ENCODE peak calls at places on chromosomes 12 and 14, in five cellular contexts. Y is IMR-90, O is H1, D is H9, X is trophoblast cell. Q is an unnamed sample.

GRCh38 chr12:2641209-2641608 is 153.6 kb upstream of the FKBP4 start:
- DNase-seq in Y (peak), O (no peak), D (peak), X (peak), Q (no peak)

GRCh38 chr12:2555487-2556082 is 239.2 kb upstream of the FKBP4 start:
- DNase-seq in Y (no peak), O (no peak), D (peak), X (no peak), Q (no peak)

GRCh38 chr14:37447883-37448391 is 147.1 kb downstream of the FOXA1 start:
- DNase-seq in Y (no peak), O (no peak), D (no peak), X (no peak), Q (no peak)

GRCh38 chr14:22513066-22513812 is 75.8 kb downstream of the DAD1 start:
- DNase-seq in Y (no peak), O (no peak), D (no peak), X (no peak), Q (no peak)

GRCh38 chr14:31536201-31536960 is 24.8 kb upstream of the NUBPL start:
- DNase-seq in Y (no peak), O (no peak), D (no peak), X (no peak), Q (no peak)

GRCh38 chr12:108890208-108890607 is 10.3 kb downstream of the DAO start:
- DNase-seq in Y (peak), O (no peak), D (peak), X (peak), Q (peak)

GRCh38 chr12:113766880-113767878 is 198.9 kb downstream of the RBM19 start:
- DNase-seq in Y (peak), O (peak), D (peak), X (peak), Q (peak)

GRCh38 chr12:1670244-1670814 is 20.5 kb upstream of the ADIPOR2 start:
- DNase-seq in Y (no peak), O (no peak), D (peak), X (peak), Q (no peak)

GRCh38 chr14:99938376-99938775 is 126.8 kb upstream of the EVL start:
- DNase-seq in Y (no peak), O (no peak), D (no peak), X (no peak), Q (no peak)

GRCh38 chr14:36986407-36986806 is 186.0 kb downstream of the SLC25A21 start:
- DNase-seq in Y (no peak), O (no peak), D (no peak), X (no peak), Q (no peak)

GRCh38 chr12:74602881-74603523 is 65.4 kb downstream of the ATXN7L3B start:
- DNase-seq in Y (no peak), O (no peak), D (no peak), X (peak), Q (no peak)

GRCh38 chr14:35224615-35225014 is 67.6 kb upstream of the PSMA6 start:
- DNase-seq in Y (no peak), O (no peak), D (no peak), X (no peak), Q (no peak)

GRCh38 chr14:61184117-61184516 is 97.0 kb downstream of the TMEM30B start:
- DNase-seq in Y (peak), O (no peak), D (no peak), X (no peak), Q (peak)

GRCh38 chr14:104875811-104876210 is 10.7 kb downstream of the CEP170B start:
- DNase-seq in Y (no peak), O (no peak), D (no peak), X (no peak), Q (no peak)

GRCh38 chr14:38731962-38732361 is 371.1 kb downstream of the SEC23A start:
- DNase-seq in Y (no peak), O (no peak), D (no peak), X (no peak), Q (no peak)

GRCh38 chr14:38735006-38735405 is 368.0 kb downstream of the SEC23A start:
- DNase-seq in Y (no peak), O (no peak), D (no peak), X (no peak), Q (no peak)

GRCh38 chr14:38737657-38738056 is 365.4 kb downstream of the SEC23A start:
- DNase-seq in Y (no peak), O (no peak), D (peak), X (no peak), Q (no peak)
- H2AFZ ChIP-seq in Y (no peak), O (no peak), D (no peak), X (no peak), Q (no peak)

DNA sequence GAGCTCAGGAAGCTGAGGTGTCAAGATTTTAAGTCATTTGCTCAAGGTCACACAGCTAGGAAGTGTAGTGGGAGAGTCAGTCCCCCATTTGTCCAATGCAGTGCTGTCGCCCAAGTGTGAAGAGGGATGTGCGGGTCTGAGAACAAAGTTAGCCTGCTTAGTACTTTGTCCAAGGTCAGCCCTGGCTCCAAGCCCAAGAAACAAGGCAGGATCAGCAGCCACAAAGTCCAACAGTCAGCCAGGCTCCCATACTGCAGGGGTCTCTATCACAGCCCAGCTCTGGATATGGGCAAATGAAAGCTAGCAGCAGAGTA is 90.8 kb upstream of the EEA1 start:
- DNase-seq in Y (no peak), O (no peak), D (no peak), X (no peak), Q (no peak)
- H3K4me2 ChIP-seq in Y (no peak), O (no peak), D (no peak), X (no peak), Q (no peak)

DNA sequence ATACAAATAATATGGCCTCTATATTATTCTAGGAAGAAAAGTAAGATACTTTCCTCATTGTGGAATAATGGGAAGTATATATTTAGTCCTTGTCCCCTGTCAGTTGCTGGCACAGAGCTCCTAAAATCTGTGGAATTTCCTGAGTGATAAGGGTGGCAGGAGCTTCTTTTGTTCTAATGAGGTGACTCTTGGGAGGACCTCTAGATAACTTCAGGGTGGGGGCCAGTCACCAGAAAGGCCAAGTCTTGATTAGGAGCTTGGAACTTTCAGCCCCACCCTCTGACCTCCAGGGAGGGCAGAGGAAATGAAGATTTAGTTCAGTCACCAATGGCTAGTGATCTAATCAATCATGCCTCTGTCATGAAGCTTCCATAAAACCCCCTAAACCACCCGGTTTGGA is 179.9 kb upstream of the PRICKLE1 start:
- DNase-seq in Y (no peak), O (no peak), D (no peak), X (no peak), Q (no peak)
- H2BK120ac ChIP-seq in Y (no peak), O (no peak), D (no peak), X (no peak), Q (no peak)

GRCh38 chr12:65025070-65025469 is 96.0 kb downstream of the WIF1 start:
- DNase-seq in Y (no peak), O (no peak), D (no peak), X (no peak), Q (no peak)
- H2AFZ ChIP-seq in Y (no peak), O (no peak), D (no peak), X (no peak), Q (no peak)

GRCh38 chr14:75048101-75048500 is 3.2 kb downstream of the MLH3 start:
- DNase-seq in Y (no peak), O (no peak), D (no peak), X (no peak), Q (no peak)

GRCh38 chr14:75044760-75045159 is 6.5 kb downstream of the MLH3 start:
- DNase-seq in Y (peak), O (no peak), D (no peak), X (no peak), Q (no peak)

GRCh38 chr14:75046275-75046674 is 5.0 kb downstream of the MLH3 start:
- DNase-seq in Y (no peak), O (no peak), D (no peak), X (peak), Q (no peak)

GRCh38 chr14:75047506-75047905 is 3.8 kb downstream of the MLH3 start:
- DNase-seq in Y (peak), O (no peak), D (no peak), X (peak), Q (no peak)

DNA sequence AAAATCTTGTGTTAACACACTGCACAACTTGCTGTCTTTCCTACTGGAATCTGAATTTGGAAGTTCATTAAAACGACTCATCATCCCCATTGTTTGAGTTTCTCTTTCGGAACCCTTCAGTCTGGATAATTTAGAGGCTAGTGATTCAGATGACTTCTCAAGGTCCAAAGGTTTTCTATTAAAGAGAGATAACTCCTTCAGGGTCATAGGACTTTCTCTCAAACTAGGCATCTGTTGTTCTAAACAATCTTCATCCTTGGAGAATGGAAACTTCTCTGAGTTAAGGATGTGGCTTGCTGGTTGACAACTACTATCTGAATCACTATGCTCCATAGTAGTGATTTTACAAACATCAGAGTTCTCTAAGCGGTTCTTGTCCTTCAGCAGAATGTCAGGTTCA is 4.4 kb downstream of the MLH3 start:
- DNase-seq in Y (peak), O (no peak), D (no peak), X (peak), Q (peak)
- H3K4me2 ChIP-seq in Y (peak), O (no peak), D (no peak), X (no peak), Q (no peak)

Q was measured in mesenchymal stem cell.